ENCODE peak calls at places on chromosomes 13 and 19, in seven cellular contexts. One of them, this sample, is unnamed.

GRCh38 chr19:48413879-48414623 is 20.6 kb downstream of the GRIN2D start:
- DNase-seq in lower leg skin: no peak
- DNase-seq in GM12892: no peak
- DNase-seq in A549: no peak
- DNase-seq in body of pancreas: no peak
- DNase-seq in tibial nerve: no peak
- DNase-seq in stomach: no peak
- DNase-seq in this sample: no peak

GRCh38 chr13:74128171-74128767 is 5.9 kb downstream of the KLF12 start:
- DNase-seq in lower leg skin: no peak
- DNase-seq in GM12892: no peak
- DNase-seq in A549: no peak
- DNase-seq in body of pancreas: no peak
- DNase-seq in tibial nerve: no peak
- DNase-seq in stomach: no peak
- DNase-seq in this sample: no peak

GRCh38 chr13:48653074-48654054 is at the start of gene CYSLTR2:
- DNase-seq in lower leg skin: no peak
- DNase-seq in GM12892: no peak
- DNase-seq in A549: no peak
- DNase-seq in body of pancreas: no peak
- DNase-seq in tibial nerve: no peak
- DNase-seq in stomach: no peak
- DNase-seq in this sample: no peak

GRCh38 chr13:36313047-36313969 is 15.7 kb upstream of the CCDC169 start:
- DNase-seq in lower leg skin: no peak
- DNase-seq in GM12892: no peak
- DNase-seq in A549: no peak
- DNase-seq in body of pancreas: no peak
- DNase-seq in tibial nerve: no peak
- DNase-seq in stomach: no peak
- DNase-seq in this sample: no peak

GRCh38 chr19:55461974-55462628 is 659 bp upstream of the ISOC2 start:
- DNase-seq in lower leg skin: no peak
- DNase-seq in GM12892: no peak
- DNase-seq in A549: no peak
- DNase-seq in body of pancreas: no peak
- DNase-seq in tibial nerve: no peak
- DNase-seq in stomach: no peak
- DNase-seq in this sample: no peak

GRCh38 chr13:103758222-103758621 is 692.0 kb upstream of the SLC10A2 start:
- DNase-seq in lower leg skin: no peak
- DNase-seq in GM12892: no peak
- DNase-seq in A549: no peak
- DNase-seq in body of pancreas: no peak
- DNase-seq in tibial nerve: no peak
- DNase-seq in stomach: no peak
- DNase-seq in this sample: no peak

GRCh38 chr13:106503730-106504129 is 31.7 kb downstream of the EFNB2 start:
- DNase-seq in lower leg skin: no peak
- DNase-seq in GM12892: no peak
- DNase-seq in A549: no peak
- DNase-seq in body of pancreas: no peak
- DNase-seq in tibial nerve: no peak
- DNase-seq in stomach: no peak
- DNase-seq in this sample: no peak

GRCh38 chr13:49443327-49443688 is 556 bp downstream of the CAB39L start:
- DNase-seq in lower leg skin: no peak
- DNase-seq in GM12892: no peak
- DNase-seq in A549: no peak
- DNase-seq in body of pancreas: no peak
- DNase-seq in tibial nerve: no peak
- DNase-seq in stomach: no peak
- DNase-seq in this sample: no peak

GRCh38 chr13:102089722-102090121 is 312.1 kb downstream of the FGF14 start:
- DNase-seq in lower leg skin: no peak
- DNase-seq in GM12892: no peak
- DNase-seq in A549: no peak
- DNase-seq in body of pancreas: no peak
- DNase-seq in tibial nerve: no peak
- DNase-seq in stomach: no peak
- DNase-seq in this sample: no peak

GRCh38 chr19:44646049-44646416 is 2.3 kb downstream of the PVR start:
- DNase-seq in lower leg skin: no peak
- DNase-seq in GM12892: no peak
- DNase-seq in A549: no peak
- DNase-seq in body of pancreas: no peak
- DNase-seq in tibial nerve: no peak
- DNase-seq in stomach: no peak
- DNase-seq in this sample: no peak

GRCh38 chr13:25608181-25608580 is 236.4 kb downstream of the ATP8A2 start:
- DNase-seq in lower leg skin: no peak
- DNase-seq in GM12892: no peak
- DNase-seq in A549: no peak
- DNase-seq in body of pancreas: no peak
- DNase-seq in tibial nerve: no peak
- DNase-seq in stomach: no peak
- DNase-seq in this sample: no peak

GRCh38 chr19:43562698-43563241 is 12.6 kb downstream of the XRCC1 start:
- DNase-seq in lower leg skin: peak; percentile 76
- DNase-seq in GM12892: no peak
- DNase-seq in A549: no peak
- DNase-seq in body of pancreas: peak; percentile 66
- DNase-seq in tibial nerve: peak; percentile 64
- DNase-seq in stomach: peak; percentile 65
- DNase-seq in this sample: peak; percentile 63

GRCh38 chr13:39760521-39760920 is 105.1 kb downstream of the COG6 start:
- DNase-seq in lower leg skin: no peak
- DNase-seq in GM12892: no peak
- DNase-seq in A549: no peak
- DNase-seq in body of pancreas: no peak
- DNase-seq in tibial nerve: no peak
- DNase-seq in stomach: no peak
- DNase-seq in this sample: no peak

GRCh38 chr13:56528040-56528760 is 612.5 kb upstream of the PRR20A start:
- DNase-seq in lower leg skin: no peak
- DNase-seq in GM12892: no peak
- DNase-seq in A549: no peak
- DNase-seq in body of pancreas: no peak
- DNase-seq in tibial nerve: no peak
- DNase-seq in stomach: no peak
- DNase-seq in this sample: no peak

GRCh38 chr19:1085053-1085658 is 10.0 kb downstream of the POLR2E start:
- DNase-seq in lower leg skin: no peak
- DNase-seq in GM12892: no peak
- DNase-seq in A549: no peak
- DNase-seq in body of pancreas: no peak
- DNase-seq in tibial nerve: no peak
- DNase-seq in stomach: no peak
- DNase-seq in this sample: no peak

GRCh38 chr19:1087813-1088418 is 7.3 kb downstream of the POLR2E start:
- DNase-seq in lower leg skin: no peak
- DNase-seq in GM12892: no peak
- DNase-seq in A549: no peak
- DNase-seq in body of pancreas: no peak
- DNase-seq in tibial nerve: peak; percentile 72
- DNase-seq in stomach: no peak
- DNase-seq in this sample: no peak

GRCh38 chr19:1086618-1087017 is 8.6 kb downstream of the POLR2E start:
- DNase-seq in lower leg skin: no peak
- DNase-seq in GM12892: no peak
- DNase-seq in A549: no peak
- DNase-seq in body of pancreas: no peak
- DNase-seq in tibial nerve: no peak
- DNase-seq in stomach: no peak
- DNase-seq in this sample: no peak

GRCh38 chr19:1084024-1084868 is 10.9 kb downstream of the POLR2E start:
- DNase-seq in lower leg skin: no peak
- DNase-seq in GM12892: no peak
- DNase-seq in A549: no peak
- DNase-seq in body of pancreas: no peak
- DNase-seq in tibial nerve: no peak
- DNase-seq in stomach: no peak
- DNase-seq in this sample: no peak

GRCh38 chr19:1085676-1086442 is 9.3 kb downstream of the POLR2E start:
- DNase-seq in lower leg skin: no peak
- DNase-seq in GM12892: no peak
- DNase-seq in A549: no peak
- DNase-seq in body of pancreas: no peak
- DNase-seq in tibial nerve: no peak
- DNase-seq in stomach: no peak
- DNase-seq in this sample: no peak
- TF ChIP-seq POLR2A in lower leg skin: no peak
- TF ChIP-seq POLR2A in GM12892: peak; percentile 70
- TF ChIP-seq POLR2A in A549: no peak
- TF ChIP-seq POLR2A in body of pancreas: no peak
- TF ChIP-seq POLR2A in tibial nerve: no peak
- TF ChIP-seq POLR2A in stomach: no peak
- TF ChIP-seq POLR2A in this sample: no peak

DNA sequence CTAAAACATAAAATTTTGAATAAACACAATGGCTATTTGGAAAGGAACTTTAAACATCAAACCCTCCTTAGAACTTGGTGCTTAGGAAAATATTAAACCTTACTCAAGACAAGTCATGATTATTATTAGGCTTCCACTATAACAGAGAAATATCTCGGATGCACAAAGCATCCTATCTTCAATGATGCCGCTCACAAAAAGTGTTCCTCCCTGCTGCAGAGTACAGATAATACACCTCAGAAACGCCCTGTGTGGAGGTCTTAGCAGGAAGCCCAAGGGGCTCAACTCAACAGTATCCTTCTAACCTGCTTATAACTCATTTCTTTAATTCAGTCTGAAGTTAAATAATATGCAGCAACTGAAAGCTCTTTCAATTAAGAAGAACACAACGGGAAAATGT is 12.2 kb downstream of the ELF1 start:
- DNase-seq in lower leg skin: no peak
- DNase-seq in GM12892: no peak
- DNase-seq in A549: no peak
- DNase-seq in body of pancreas: no peak
- DNase-seq in tibial nerve: no peak
- DNase-seq in stomach: no peak
- DNase-seq in this sample: no peak
- TF ChIP-seq POLR2A in lower leg skin: no peak
- TF ChIP-seq POLR2A in GM12892: peak; percentile 5
- TF ChIP-seq POLR2A in A549: no peak
- TF ChIP-seq POLR2A in body of pancreas: no peak
- TF ChIP-seq POLR2A in tibial nerve: no peak
- TF ChIP-seq POLR2A in stomach: no peak
- TF ChIP-seq POLR2A in this sample: no peak

DNA sequence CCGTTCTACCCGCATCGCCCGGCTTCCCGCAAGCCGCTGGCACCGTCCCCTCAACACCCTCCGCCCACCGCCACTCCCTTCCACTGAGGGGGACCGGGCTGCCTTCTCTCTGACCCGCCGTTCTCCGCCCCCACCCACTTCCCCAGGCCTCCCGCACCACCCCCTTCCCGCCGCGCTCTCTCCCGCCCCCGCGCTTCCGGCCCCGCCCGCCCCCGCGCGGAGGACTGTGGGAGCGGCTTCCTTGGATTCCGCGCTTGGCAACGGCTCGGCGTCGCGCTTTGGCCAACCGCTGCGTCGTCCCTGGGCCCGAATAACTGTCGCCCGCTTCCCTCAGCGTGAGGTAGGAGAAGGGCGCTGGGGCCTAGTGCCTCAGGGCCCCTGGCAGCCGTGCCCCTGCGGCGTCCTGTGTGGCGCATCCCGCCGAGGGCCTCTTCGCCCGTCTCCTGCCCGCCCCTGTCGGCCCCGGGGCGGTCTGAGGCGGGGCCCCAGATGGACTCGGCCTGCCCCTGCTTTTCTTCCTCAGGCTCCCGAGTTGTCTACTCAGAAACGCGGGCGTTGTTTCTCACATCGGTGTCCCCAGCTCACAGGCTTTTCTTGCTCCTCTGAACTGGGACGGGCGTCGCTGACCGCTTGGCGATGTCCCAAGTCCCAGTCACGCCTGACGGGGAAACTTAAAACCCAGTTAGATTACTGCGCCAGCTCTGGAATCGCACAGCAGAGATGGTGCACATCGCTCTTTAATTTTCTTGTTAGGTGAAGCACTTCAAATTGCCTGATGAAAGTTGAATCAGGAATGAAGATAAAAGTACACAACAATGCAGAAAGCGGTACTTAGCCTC is at the start of gene IFT88:
- DNase-seq in lower leg skin: peak; percentile 80
- DNase-seq in GM12892: peak; percentile 84
- DNase-seq in A549: peak; percentile 58
- DNase-seq in body of pancreas: peak; percentile 83
- DNase-seq in tibial nerve: peak; percentile 78
- DNase-seq in stomach: peak; percentile 89
- DNase-seq in this sample: peak; percentile 94
- TF ChIP-seq POLR2A in lower leg skin: no peak
- TF ChIP-seq POLR2A in GM12892: peak; percentile 63
- TF ChIP-seq POLR2A in A549: peak; percentile 45
- TF ChIP-seq POLR2A in body of pancreas: peak; percentile 75
- TF ChIP-seq POLR2A in tibial nerve: peak; percentile 37
- TF ChIP-seq POLR2A in stomach: no peak
- TF ChIP-seq POLR2A in this sample: peak; percentile 86

GRCh38 chr19:38849746-38850230 is at the start of gene HNRNPL:
- DNase-seq in lower leg skin: no peak
- DNase-seq in GM12892: peak; percentile 91
- DNase-seq in A549: no peak
- DNase-seq in body of pancreas: no peak
- DNase-seq in tibial nerve: no peak
- DNase-seq in stomach: peak; percentile 99
- DNase-seq in this sample: peak; percentile 99

GRCh38 chr19:38850976-38851621 is 1.3 kb upstream of the HNRNPL start:
- DNase-seq in lower leg skin: no peak
- DNase-seq in GM12892: no peak
- DNase-seq in A549: no peak
- DNase-seq in body of pancreas: peak; percentile 37
- DNase-seq in tibial nerve: no peak
- DNase-seq in stomach: no peak
- DNase-seq in this sample: peak; percentile 45

GRCh38 chr19:38850231-38850975 is 617 bp upstream of the HNRNPL start:
- DNase-seq in lower leg skin: peak; percentile 100
- DNase-seq in GM12892: peak; percentile 79
- DNase-seq in A549: peak; percentile 100
- DNase-seq in body of pancreas: peak; percentile 100
- DNase-seq in tibial nerve: peak; percentile 100
- DNase-seq in stomach: peak; percentile 100
- DNase-seq in this sample: peak; percentile 99

GRCh38 chr19:38848299-38849146 is 1.3 kb downstream of the HNRNPL start:
- DNase-seq in lower leg skin: no peak
- DNase-seq in GM12892: no peak
- DNase-seq in A549: peak; percentile 39
- DNase-seq in body of pancreas: no peak
- DNase-seq in tibial nerve: no peak
- DNase-seq in stomach: no peak
- DNase-seq in this sample: no peak

DNA sequence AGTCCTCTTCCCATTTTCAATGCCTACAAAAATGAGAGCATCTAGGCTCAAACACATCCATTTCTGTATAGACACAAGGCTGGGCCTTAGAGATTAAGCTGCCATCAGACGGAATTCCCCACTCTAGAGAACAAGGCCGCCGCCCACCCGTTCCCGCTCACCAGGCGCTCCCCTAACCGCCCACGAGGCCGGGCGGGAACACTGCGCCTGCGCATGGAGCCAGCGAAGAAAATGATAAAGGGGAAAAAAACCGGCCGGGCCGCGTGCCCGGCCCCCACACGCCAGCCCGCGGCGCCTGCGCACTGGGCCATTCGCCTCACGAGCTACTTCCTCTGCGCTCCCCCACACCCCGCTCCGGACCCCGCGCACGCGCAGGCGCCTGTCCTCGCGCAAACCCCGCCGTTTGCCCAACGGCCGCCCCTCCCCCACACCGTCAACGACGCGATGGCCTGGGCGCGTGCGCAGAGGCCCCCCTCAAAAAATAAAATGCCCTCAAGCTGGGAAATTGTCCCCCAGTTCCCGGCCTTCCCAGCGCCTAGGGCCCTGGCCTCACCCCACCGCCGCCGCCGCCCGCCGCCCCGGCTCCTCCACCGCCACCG is 540 bp downstream of the HNRNPL start:
- DNase-seq in lower leg skin: peak; percentile 93
- DNase-seq in GM12892: peak; percentile 93
- DNase-seq in A549: peak; percentile 100
- DNase-seq in body of pancreas: peak; percentile 98
- DNase-seq in tibial nerve: peak; percentile 94
- DNase-seq in stomach: peak; percentile 97
- DNase-seq in this sample: peak; percentile 97
- TF ChIP-seq POLR2A in lower leg skin: no peak
- TF ChIP-seq POLR2A in GM12892: no peak
- TF ChIP-seq POLR2A in A549: no peak
- TF ChIP-seq POLR2A in body of pancreas: no peak
- TF ChIP-seq POLR2A in tibial nerve: no peak
- TF ChIP-seq POLR2A in stomach: no peak
- TF ChIP-seq POLR2A in this sample: no peak

This sample was measured in right lobe of liver.